ENCODE peak calls at places on chromosomes 6 and 20, in eight cellular contexts. P is effector CD4-positive, alpha-beta T cell; C is NCI-H146; H is glomerular endothelial cell; S is right cardiac atrium; D is T-helper 9 cell; X is activated T-cell treated with anti-CD3 and anti-CD28 coated beads for 24 hours; I is AG20443. B is an unnamed sample.

GRCh38 chr20:49680475-49680874 is 33.2 kb downstream of the B4GALT5 start:
- DNase-seq in X (no peak), H (no peak), S (no peak), I (no peak), D (no peak), P (no peak), C (no peak), B (no peak)

GRCh38 chr6:84220809-84221409 is 6.5 kb downstream of the CEP162 start:
- DNase-seq in D (no peak), C (peak; percentile 4), P (no peak), I (no peak), H (peak; percentile 18), S (no peak), X (no peak), B (no peak)

GRCh38 chr20:32506721-32507120 is 78.4 kb downstream of the NOL4L start:
- DNase-seq in H (no peak), P (no peak), I (no peak), C (no peak), X (no peak), S (no peak), D (no peak), B (no peak)

GRCh38 chr20:2995796-2996195 is 47.6 kb upstream of the GNRH2 start:
- DNase-seq in S (no peak), X (no peak), I (no peak), D (no peak), H (no peak), P (no peak), C (no peak), B (no peak)

GRCh38 chr6:134637282-134637681 is 312.6 kb downstream of the ALDH8A1 start:
- DNase-seq in X (no peak), S (no peak), C (no peak), P (no peak), H (no peak), I (no peak), D (no peak), B (no peak)

GRCh38 chr6:41416165-41416837 is 80.9 kb downstream of the NCR2 start:
- DNase-seq in H (no peak), S (no peak), C (peak; percentile 42), I (no peak), D (no peak), P (no peak), X (no peak), B (no peak)

GRCh38 chr20:33526769-33527168 is 36.9 kb downstream of the CBFA2T2 start:
- DNase-seq in P (no peak), H (no peak), S (no peak), C (no peak), I (no peak), D (no peak), X (no peak), B (no peak)

GRCh38 chr6:167744681-167745659 is 81.7 kb upstream of the AFDN start:
- DNase-seq in I (no peak), P (no peak), S (no peak), H (no peak), D (no peak), X (no peak), C (no peak), B (no peak)

GRCh38 chr6:134063966-134064445 is 11.6 kb upstream of the SLC2A12 start:
- DNase-seq in D (peak; percentile 25), X (peak; percentile 44), C (peak; percentile 91), S (no peak), P (peak; percentile 26), H (no peak), I (peak; percentile 84), B (no peak)

GRCh38 chr6:8322659-8323058 is 112.7 kb downstream of the SLC35B3 start:
- DNase-seq in I (no peak), C (no peak), P (no peak), X (no peak), D (no peak), H (no peak), S (no peak), B (no peak)

GRCh38 chr20:54897787-54898186 is 422.4 kb downstream of the DOK5 start:
- DNase-seq in P (no peak), C (no peak), D (no peak), I (no peak), S (no peak), X (no peak), H (no peak), B (no peak)